ENCODE peak calls at places on chromosome 10, in nine cellular contexts. H is fibroblast of lung, G is lower lobe of right lung, O is SJSA1, L is uterus, B is left ventricle myocardium inferior, I is H9, Q is GM23248, V is heart left ventricle. F is an unnamed sample.

GRCh38 chr10:101485681-101486554 is 102.1 kb downstream of the POLL start:
- DNase-seq in Q (peak; percentile 18), H (no peak), G (no peak), I (no peak), B (no peak), L (peak; percentile 57), O (no peak), V (no peak), F (no peak)

GRCh38 chr10:78365711-78366110 is 332.0 kb downstream of the RPS24 start:
- DNase-seq in V (no peak), H (peak; percentile 34), L (no peak), B (no peak), O (no peak), Q (peak; percentile 11), I (no peak), G (no peak), F (no peak)

GRCh38 chr10:77317221-77317620 is 320.4 kb downstream of the KCNMA1 start:
- DNase-seq in O (no peak), B (no peak), G (no peak), Q (no peak), H (peak; percentile 62), L (no peak), V (no peak), I (no peak), F (no peak)

GRCh38 chr10:78600121-78600665 is 468.6 kb upstream of the ZMIZ1 start:
- DNase-seq in O (no peak), I (peak; percentile 3), V (no peak), B (no peak), H (no peak), Q (no peak), L (no peak), G (no peak), F (no peak)

GRCh38 chr10:10785627-10786333 is 231.9 kb upstream of the CELF2 start:
- DNase-seq in V (no peak), H (peak; percentile 73), L (no peak), I (no peak), O (peak; percentile 55), Q (peak; percentile 69), G (no peak), B (no peak), F (no peak)

GRCh38 chr10:27998178-27998953 is 513 bp downstream of the ODAD2 start:
- DNase-seq in L (peak; percentile 40), B (peak; percentile 14), G (peak; percentile 55), V (no peak), H (peak; percentile 48), Q (peak; percentile 55), O (peak; percentile 46), I (peak; percentile 70), F (peak; percentile 16)

GRCh38 chr10:24952146-24952700 is at the start of gene PRTFDC1:
- DNase-seq in Q (peak; percentile 71), B (peak; percentile 56), G (peak; percentile 51), O (peak; percentile 73), H (peak; percentile 38), I (peak; percentile 55), L (peak; percentile 63), V (peak; percentile 54), F (peak; percentile 39)

GRCh38 chr10:61642692-61643091 is 20.0 kb upstream of the CABCOCO1 start:
- DNase-seq in L (no peak), V (no peak), H (peak; percentile 90), I (no peak), B (no peak), G (no peak), O (no peak), Q (peak; percentile 86), F (no peak)

GRCh38 chr10:99331207-99331803 is 2.1 kb downstream of the CNNM1 start:
- DNase-seq in I (no peak), G (no peak), V (no peak), H (no peak), B (no peak), O (no peak), L (no peak), Q (peak; percentile 61), F (no peak)

GRCh38 chr10:34598972-34599371 is 216.1 kb downstream of the PARD3 start:
- DNase-seq in L (no peak), Q (no peak), I (no peak), O (no peak), H (peak; percentile 56), B (no peak), V (no peak), G (no peak), F (no peak)

GRCh38 chr10:80684217-80684616 is 146.5 kb downstream of the SH2D4B start:
- DNase-seq in Q (peak; percentile 39), V (no peak), G (no peak), B (no peak), L (no peak), O (no peak), I (no peak), H (no peak), F (no peak)

GRCh38 chr10:75395171-75395954 is 6.2 kb downstream of the ZNF503 start:
- DNase-seq in B (peak; percentile 53), Q (peak; percentile 70), I (peak; percentile 70), V (peak; percentile 40), O (no peak), L (peak; percentile 73), H (peak; percentile 42), G (peak; percentile 75), F (peak; percentile 79)

GRCh38 chr10:129369566-129369965 is 97.5 kb upstream of the MGMT start:
- DNase-seq in B (no peak), H (no peak), I (no peak), V (no peak), O (no peak), L (no peak), Q (no peak), G (no peak), F (no peak)

GRCh38 chr10:11993834-11994468 is 48.7 kb downstream of the UPF2 start:
- DNase-seq in B (no peak), V (no peak), O (no peak), I (no peak), L (no peak), G (no peak), Q (no peak), H (no peak), F (no peak)
- H3K4me1 ChIP-seq in B (no peaks in the 10 kb centered on the region), V (no peaks in the 10 kb centered on the region), O (no peaks in the 10 kb centered on the region), I (no peaks in the 10 kb centered on the region), L (no peaks in the 10 kb centered on the region), G (peaks cover 3% of the 10 kb centered on the region), Q (no peaks in the 10 kb centered on the region), H (no peaks in the 10 kb centered on the region), F (no peaks in the 10 kb centered on the region)

DNA sequence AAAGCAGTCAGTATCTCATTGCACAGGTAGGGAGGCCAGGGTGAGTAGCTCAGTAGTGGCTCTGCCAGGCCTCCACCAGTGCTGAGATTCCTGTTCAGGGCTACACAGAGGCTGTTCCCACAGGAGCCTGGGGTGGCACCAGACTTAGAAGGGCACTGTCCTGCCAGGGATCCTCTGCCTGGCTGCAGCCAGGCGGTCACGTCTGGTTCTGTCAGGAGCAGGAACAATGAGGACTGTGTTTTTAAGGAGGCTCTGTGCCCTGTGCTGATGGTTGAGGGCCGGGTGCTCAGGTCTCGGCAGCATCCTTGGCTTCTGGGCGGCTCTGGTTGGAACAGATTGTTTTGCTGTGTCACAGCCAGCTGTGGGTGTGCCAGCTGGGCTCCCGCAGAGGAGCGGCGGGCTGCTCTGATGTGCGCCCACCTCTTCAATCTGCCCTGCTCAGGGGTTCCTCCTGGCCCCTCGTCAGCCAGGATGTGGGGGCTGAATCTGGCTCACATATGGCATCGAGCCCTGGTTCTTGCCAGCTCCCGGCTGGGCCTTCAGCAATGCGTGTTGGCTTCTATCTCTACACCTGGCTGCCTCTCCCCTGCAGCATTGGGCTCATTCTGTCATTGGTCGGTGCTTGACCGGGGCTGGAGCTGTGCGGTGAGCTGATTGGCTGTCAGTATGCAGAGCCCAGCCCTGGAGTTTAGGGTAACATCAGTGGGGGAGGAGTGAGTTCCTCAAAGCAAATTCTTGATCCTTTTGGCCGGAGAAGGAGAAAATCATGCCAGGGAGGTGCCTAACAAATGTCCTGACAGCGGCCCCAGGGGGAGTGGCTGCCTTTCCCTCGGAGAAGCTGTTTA is 41.2 kb downstream of the TACR2 start:
- DNase-seq in L (peak; percentile 60), B (no peak), V (no peak), Q (peak; percentile 47), O (peak; percentile 59), H (peak; percentile 29), I (peak; percentile 92), G (no peak), F (peak; percentile 84)
- H3K27ac ChIP-seq in L (peak overlapping the region; percentile 64), B (peak overlapping the region; percentile 76), V (peak overlapping the region; percentile 57), Q (no peak overlapping the region), O (no peak overlapping the region), H (peak overlapping the region; percentile 16), I (no peak overlapping the region), G (no peak overlapping the region), F (peak overlapping the region; percentile 78)

DNA sequence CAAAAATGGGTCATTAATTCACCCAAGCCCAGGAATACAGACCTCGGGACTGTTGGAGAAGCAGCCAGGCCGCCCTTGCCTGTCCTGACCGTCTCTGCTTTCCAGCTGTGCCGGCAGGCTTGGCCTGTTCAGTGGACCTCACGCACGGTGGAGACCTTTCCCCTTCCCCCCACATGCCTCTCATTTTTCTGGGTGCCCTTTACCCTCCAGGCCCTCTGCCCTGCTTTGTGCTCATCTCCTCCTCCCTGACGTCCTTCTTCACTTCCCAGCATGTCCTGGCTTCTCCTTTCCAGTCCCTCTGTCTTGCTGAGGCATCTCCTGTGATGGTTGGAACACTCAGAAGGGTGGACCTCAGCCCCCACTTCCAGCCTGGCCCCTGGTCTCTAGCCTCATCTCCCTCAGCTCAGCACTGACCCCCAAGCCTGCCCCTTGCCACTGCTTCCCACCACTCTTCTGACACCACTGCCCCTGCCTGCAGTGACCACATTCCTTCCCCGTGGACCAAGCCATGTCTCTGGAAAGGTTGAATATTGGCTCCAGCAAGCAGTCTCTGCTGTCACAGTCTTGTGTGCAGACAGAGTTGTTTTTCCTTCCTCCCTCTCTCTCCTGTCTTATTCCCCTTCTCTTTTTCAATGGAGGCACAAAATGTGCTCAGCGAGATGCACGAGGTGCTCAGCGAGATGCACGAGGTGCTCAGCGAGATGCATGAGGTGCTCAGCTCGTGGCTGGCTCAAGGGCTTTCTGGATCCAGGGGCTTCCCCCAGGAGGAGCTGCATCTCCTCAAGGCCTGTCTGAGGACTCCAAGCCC is 14.9 kb downstream of the BAG3 start:
- DNase-seq in B (no peak), H (no peak), V (no peak), Q (no peak), O (no peak), L (no peak), I (no peak), G (no peak), F (no peak)
- H3K4me1 ChIP-seq in B (peaks cover 98% of the 10 kb centered on the region), H (peaks cover 60% of the 10 kb centered on the region), V (peaks cover 54% of the 10 kb centered on the region), Q (peaks cover 68% of the 10 kb centered on the region), O (peaks cover 27% of the 10 kb centered on the region), L (peaks cover 22% of the 10 kb centered on the region), I (peaks cover 4% of the 10 kb centered on the region), G (peaks cover 67% of the 10 kb centered on the region), F (peaks cover 92% of the 10 kb centered on the region)

GRCh38 chr10:14181197-14181936 is 149.4 kb downstream of the FRMD4A start:
- DNase-seq in I (no peak), O (no peak), L (no peak), H (no peak), Q (no peak), G (no peak), V (no peak), B (no peak), F (no peak)

GRCh38 chr10:14186245-14186644 is 144.5 kb downstream of the FRMD4A start:
- DNase-seq in B (no peak), V (no peak), G (no peak), I (no peak), O (no peak), Q (peak; percentile 28), L (no peak), H (peak; percentile 17), F (no peak)

GRCh38 chr10:14182781-14183180 is 147.9 kb downstream of the FRMD4A start:
- DNase-seq in G (no peak), Q (no peak), L (no peak), O (no peak), V (no peak), B (no peak), H (no peak), I (no peak), F (no peak)

GRCh38 chr10:14185501-14186045 is 145.2 kb downstream of the FRMD4A start:
- DNase-seq in G (no peak), I (peak; percentile 93), H (peak; percentile 96), L (no peak), O (peak; percentile 59), B (no peak), V (no peak), Q (peak; percentile 4), F (no peak)

GRCh38 chr10:14184841-14185500 is 145.8 kb downstream of the FRMD4A start:
- DNase-seq in L (no peak), Q (no peak), O (no peak), I (no peak), H (peak; percentile 24), B (no peak), G (no peak), V (no peak), F (no peak)
- H3K27ac ChIP-seq in L (no peak overlapping the region), Q (no peak overlapping the region), O (peak overlapping the region; percentile 89), I (peak overlapping the region; percentile 67), H (no peak overlapping the region), B (no peak overlapping the region), G (no peak overlapping the region), V (no peak overlapping the region), F (no peak overlapping the region)